ENCODE peak calls at places on chromosomes 12 and 14, in seven cellular contexts. R is BE2C, Q is AG09319, O is endothelial cell, V is AG04450, T is neural crest cell, I is GM06990. K is an unnamed sample.

GRCh38 chr12:108840605-108841328 is 16.6 kb downstream of the SSH1 start:
- DNase-seq in R (no peak), Q (no peak), O (no peak), V (no peak), T (no peak), I (no peak), K (no peak)

GRCh38 chr14:45990252-45990651 is 661.3 kb downstream of the RPL10L start:
- DNase-seq in R (no peak), Q (no peak), O (no peak), V (no peak), T (no peak), I (no peak), K (no peak)

GRCh38 chr12:45284096-45284901 is 68.4 kb downstream of the ANO6 start:
- DNase-seq in R (no peak), Q (no peak), O (no peak), V (peak), T (no peak), I (no peak), K (no peak)

GRCh38 chr12:15116073-15116472 is 105.1 kb downstream of the RERG start:
- DNase-seq in R (no peak), Q (no peak), O (no peak), V (no peak), T (no peak), I (no peak), K (no peak)

GRCh38 chr12:76158518-76159321 is 74.2 kb upstream of the NAP1L1 start:
- DNase-seq in R (peak), Q (peak), O (peak), V (peak), T (peak), I (peak), K (peak)

GRCh38 chr12:9367201-9367600 is 159.0 kb upstream of the PZP start:
- DNase-seq in R (no peak), Q (no peak), O (no peak), V (no peak), T (no peak), I (no peak), K (no peak)

GRCh38 chr14:33967138-33967537 is 16.3 kb upstream of the EGLN3 start:
- DNase-seq in R (no peak), Q (no peak), O (no peak), V (no peak), T (no peak), I (no peak), K (peak)

GRCh38 chr14:64266206-64266605 is 28.0 kb downstream of the ESR2 start:
- DNase-seq in R (no peak), Q (no peak), O (no peak), V (peak), T (no peak), I (no peak), K (no peak)

GRCh38 chr14:105938055-105938863 is 411.9 kb downstream of the TMEM121 start:
- DNase-seq in R (no peak), Q (no peak), O (no peak), V (no peak), T (no peak), I (no peak), K (no peak)

GRCh38 chr12:51632598-51632997 is 41.6 kb downstream of the SCN8A start:
- DNase-seq in R (no peak), Q (no peak), O (no peak), V (no peak), T (no peak), I (no peak), K (no peak)

GRCh38 chr12:119383206-119383605 is 48.7 kb downstream of the CCDC60 start:
- DNase-seq in R (no peak), Q (no peak), O (no peak), V (no peak), T (no peak), I (no peak), K (no peak)

GRCh38 chr12:31749024-31749704 is 20.3 kb upstream of the AMN1 start:
- DNase-seq in R (no peak), Q (peak), O (no peak), V (peak), T (no peak), I (peak), K (peak)

GRCh38 chr12:56296207-56296785 is 3.8 kb downstream of the CS start:
- DNase-seq in R (no peak), Q (no peak), O (no peak), V (no peak), T (no peak), I (no peak), K (no peak)

GRCh38 chr12:127811988-127812387 is 455.0 kb upstream of the TMEM132C start:
- DNase-seq in R (no peak), Q (no peak), O (no peak), V (no peak), T (no peak), I (no peak), K (no peak)

GRCh38 chr12:50572760-50573159 is 68.0 kb downstream of the DIP2B start:
- DNase-seq in R (no peak), Q (no peak), O (no peak), V (no peak), T (no peak), I (no peak), K (no peak)

GRCh38 chr14:37237094-37237493 is 39.4 kb downstream of the MIPOL1 start:
- DNase-seq in R (no peak), Q (no peak), O (no peak), V (no peak), T (no peak), I (no peak), K (no peak)

GRCh38 chr12:60172266-60172665 is 576.4 kb downstream of the SLC16A7 start:
- DNase-seq in R (no peak), Q (no peak), O (no peak), V (no peak), T (no peak), I (no peak), K (no peak)

GRCh38 chr14:31582286-31582691 is 21.1 kb downstream of the NUBPL start:
- DNase-seq in R (no peak), Q (no peak), O (no peak), V (peak), T (no peak), I (no peak), K (no peak)

GRCh38 chr14:79914595-79914994 is 296.7 kb downstream of the DIO2 start:
- DNase-seq in R (no peak), Q (no peak), O (no peak), V (no peak), T (no peak), I (no peak), K (no peak)

GRCh38 chr12:52291267-52291935 is at the start of gene KRT81:
- DNase-seq in R (no peak), Q (no peak), O (no peak), V (no peak), T (no peak), I (no peak), K (no peak)

GRCh38 chr12:109542014-109542413 is 31.3 kb downstream of the MMAB start:
- DNase-seq in R (no peak), Q (no peak), O (no peak), V (no peak), T (no peak), I (no peak), K (no peak)

GRCh38 chr12:45473636-45474035 is 255.9 kb upstream of the ARID2 start:
- DNase-seq in R (no peak), Q (no peak), O (no peak), V (no peak), T (no peak), I (no peak), K (no peak)

GRCh38 chr12:77947326-77947725 is 116.6 kb downstream of the NAV3 start:
- DNase-seq in R (no peak), Q (no peak), O (no peak), V (no peak), T (no peak), I (no peak), K (no peak)
- TF ChIP-seq CTCF in R (no peak), Q (no peak), O (no peak), V (no peak), T (no peak), I (no peak), K (no peak)

DNA sequence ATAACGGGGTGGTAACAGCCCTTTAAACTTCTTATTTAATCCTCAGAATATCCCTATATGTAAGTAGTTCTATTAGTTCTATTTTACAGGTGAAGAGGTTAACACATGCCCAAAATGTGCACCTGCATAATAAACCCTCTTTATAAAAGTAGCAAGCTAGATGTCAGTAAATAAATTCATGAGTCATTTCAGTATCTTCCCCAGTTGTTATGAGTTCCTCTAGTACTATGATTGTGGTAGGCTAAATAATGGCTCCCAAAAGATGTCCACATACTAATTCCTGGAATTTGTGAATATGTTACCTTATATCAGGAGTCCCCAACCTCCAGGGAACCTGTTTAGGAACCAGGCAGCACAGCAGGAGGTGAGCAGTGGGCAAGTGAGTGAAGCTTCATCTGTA is 106.5 kb downstream of the TMTC3 start:
- DNase-seq in R (no peak), Q (no peak), O (no peak), V (no peak), T (no peak), I (no peak), K (no peak)
- TF ChIP-seq CTCF in R (no peak), Q (no peak), O (no peak), V (no peak), T (no peak), I (no peak), K (no peak)

GRCh38 chr14:90580381-90581335 is 183.8 kb downstream of the CALM1 start:
- DNase-seq in R (peak), Q (no peak), O (no peak), V (no peak), T (no peak), I (no peak), K (no peak)
- TF ChIP-seq CTCF in R (no peak), Q (no peak), O (no peak), V (no peak), T (no peak), I (no peak), K (no peak)

GRCh38 chr12:78037707-78038106 is 207.0 kb downstream of the NAV3 start:
- DNase-seq in R (no peak), Q (no peak), O (no peak), V (no peak), T (no peak), I (no peak), K (no peak)
- TF ChIP-seq CTCF in R (no peak), Q (no peak), O (no peak), V (no peak), T (no peak), I (peak), K (no peak)

DNA sequence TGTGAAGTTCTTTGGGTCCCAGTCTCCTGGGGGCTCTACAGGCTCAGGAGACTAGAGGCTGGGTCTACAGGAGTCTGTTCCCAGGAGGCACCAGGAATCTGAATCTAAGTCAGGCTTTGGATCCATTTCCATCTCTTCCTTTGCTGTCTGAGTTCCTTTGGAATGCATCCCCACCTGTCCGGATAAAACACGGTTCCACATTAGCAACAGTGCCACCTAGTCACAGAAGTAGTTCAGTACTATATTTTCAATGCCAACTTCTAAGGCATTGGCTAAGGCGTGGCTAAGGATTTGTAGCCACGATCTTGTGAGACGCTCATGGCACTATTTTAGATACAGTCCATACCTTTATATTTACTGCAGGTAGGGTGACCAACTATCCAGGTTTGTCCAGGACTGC is 15.1 kb downstream of the ZC2HC1C start:
- DNase-seq in R (no peak), Q (no peak), O (no peak), V (no peak), T (no peak), I (no peak), K (no peak)
- TF ChIP-seq CTCF in R (no peak), Q (peak), O (no peak), V (no peak), T (no peak), I (no peak), K (no peak)

DNA sequence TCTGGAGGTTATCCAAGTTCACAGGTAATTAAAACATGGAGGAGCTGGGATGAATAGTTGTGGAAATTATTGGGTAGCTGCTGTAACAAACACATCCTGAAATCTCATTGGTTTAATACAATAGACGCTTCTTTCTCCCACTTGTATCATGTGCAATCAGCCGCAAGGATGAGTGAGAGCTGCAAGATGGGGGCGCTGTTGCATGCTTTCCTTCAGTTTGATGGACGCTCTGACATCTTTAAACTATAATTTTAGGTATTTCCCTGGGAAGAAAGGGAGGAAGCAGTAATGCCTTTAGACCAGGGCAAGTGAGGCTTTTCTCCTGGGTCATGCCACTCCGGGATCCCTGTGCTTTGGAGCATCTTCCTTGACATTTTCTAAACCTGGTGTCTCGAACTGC is 178.7 kb downstream of the PAWR start:
- DNase-seq in R (no peak), Q (no peak), O (peak), V (no peak), T (no peak), I (no peak), K (no peak)
- TF ChIP-seq CTCF in R (peak), Q (no peak), O (no peak), V (no peak), T (peak), I (peak), K (no peak)

GRCh38 chr12:99745895-99746294 is 98.3 kb downstream of the GARIN6 start:
- DNase-seq in R (no peak), Q (no peak), O (no peak), V (no peak), T (no peak), I (no peak), K (no peak)

GRCh38 chr12:99745106-99745505 is 97.6 kb downstream of the GARIN6 start:
- DNase-seq in R (no peak), Q (no peak), O (no peak), V (no peak), T (no peak), I (no peak), K (no peak)

DNA sequence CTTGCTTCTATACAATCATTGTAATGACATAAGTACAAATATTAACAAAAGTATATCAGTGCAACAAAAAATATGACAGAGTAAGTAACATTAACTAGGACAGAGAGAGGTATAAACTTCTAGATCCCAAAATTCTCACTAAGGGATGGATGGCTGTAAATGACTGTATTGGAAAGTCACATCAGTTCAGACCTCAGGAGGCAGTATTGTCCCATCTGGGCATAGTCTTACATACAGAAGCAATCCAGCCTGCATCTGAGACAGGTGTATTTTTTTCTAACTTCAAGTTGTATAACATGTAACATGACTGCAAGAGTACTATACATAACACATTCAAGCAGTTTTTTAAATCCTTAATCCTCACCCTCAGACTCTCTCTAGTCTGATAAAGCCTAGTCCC is 99.0 kb downstream of the GARIN6 start:
- DNase-seq in R (no peak), Q (no peak), O (no peak), V (no peak), T (no peak), I (no peak), K (no peak)
- TF ChIP-seq CTCF in R (no peak), Q (no peak), O (no peak), V (no peak), T (peak), I (no peak), K (no peak)

GRCh38 chr12:120584343-120585149 is 3.3 kb upstream of the POP5 start:
- DNase-seq in R (peak), Q (no peak), O (peak), V (no peak), T (peak), I (peak), K (peak)
- TF ChIP-seq CTCF in R (peak), Q (peak), O (no peak), V (peak), T (peak), I (peak), K (peak)